ENCODE peak calls at places on chromosomes 3 and 15, in four cellular contexts. I is WTC11, F is K562, S is HepG2. U is an unnamed sample.

GRCh38 chr15:87477759-87478687 is 778.5 kb downstream of the NTRK3 start:
- DNase-seq in I (no peak), S (no peak), F (peak), U (peak)

GRCh38 chr3:59782664-59783063 is 732.8 kb upstream of the CFAP20DC start:
- DNase-seq in S (no peak), F (no peak), I (no peak), U (no peak)

GRCh38 chr3:157427906-157428305 is 8.7 kb upstream of the PTX3 start:
- DNase-seq in S (no peak), I (no peak), F (no peak), U (no peak)

GRCh38 chr3:124352143-124352528 is 360.2 kb upstream of the ROPN1 start:
- DNase-seq in S (no peak), I (no peak), F (no peak), U (no peak)

GRCh38 chr3:164320962-164321361 is 757.3 kb downstream of the SI start:
- DNase-seq in S (no peak), F (no peak), I (peak), U (no peak)

GRCh38 chr15:87874896-87875661 is 381.5 kb downstream of the NTRK3 start:
- DNase-seq in I (peak), S (no peak), F (no peak), U (no peak)

GRCh38 chr3:63706321-63707085 is 54.0 kb downstream of the SNTN start:
- DNase-seq in S (no peak), I (no peak), F (no peak), U (no peak)

GRCh38 chr15:67134577-67135492 is 69.4 kb downstream of the SMAD3 start:
- DNase-seq in F (no peak), I (no peak), S (no peak), U (no peak)

GRCh38 chr3:134029256-134029733 is 430 bp downstream of the SLCO2A1 start:
- DNase-seq in F (no peak), I (no peak), S (no peak), U (no peak)

GRCh38 chr15:45064386-45064785 is 41.4 kb downstream of the SORD start:
- DNase-seq in I (no peak), S (peak), F (no peak), U (no peak)

GRCh38 chr15:88546248-88547129 is at the start of gene DET1:
- DNase-seq in I (peak), F (peak), S (peak), U (peak)

GRCh38 chr3:77468408-77469045 is 428.6 kb downstream of the ROBO2 start:
- DNase-seq in I (no peak), F (no peak), S (no peak), U (no peak)

GRCh38 chr3:193680220-193680619 is 87.2 kb downstream of the OPA1 start:
- DNase-seq in S (no peak), F (no peak), I (no peak), U (no peak)

GRCh38 chr15:25710184-25710583 is 152.9 kb downstream of the ATP10A start:
- DNase-seq in I (peak), F (peak), S (peak), U (peak)

GRCh38 chr15:40471105-40471777 is 457 bp downstream of the CHST14 start:
- DNase-seq in S (no peak), F (no peak), I (peak), U (no peak)

GRCh38 chr3:88142094-88142624 is 7.6 kb upstream of the C3orf38 start:
- DNase-seq in I (no peak), S (no peak), F (no peak), U (no peak)

GRCh38 chr3:149586871-149587270 is 71.0 kb downstream of the WWTR1 start:
- DNase-seq in I (no peak), F (no peak), S (no peak), U (no peak)

GRCh38 chr15:33476908-33477307 is 166.1 kb downstream of the RYR3 start:
- DNase-seq in F (no peak), S (no peak), I (no peak), U (no peak)

GRCh38 chr15:52737720-52738119 is 52.4 kb downstream of the ONECUT1 start:
- DNase-seq in F (no peak), S (no peak), I (no peak), U (no peak)

GRCh38 chr3:125498630-125499029 is 21.4 kb downstream of the SNX4 start:
- DNase-seq in F (no peak), I (no peak), S (no peak), U (no peak)

GRCh38 chr15:70200511-70200991 is 102.8 kb upstream of the TLE3 start:
- DNase-seq in F (no peak), S (no peak), I (no peak), U (no peak)

GRCh38 chr3:42960282-42960681 is 18.8 kb upstream of the GASK1A start:
- DNase-seq in F (no peak), I (no peak), S (no peak), U (no peak)

GRCh38 chr3:46703013-46703520 is 1.9 kb downstream of the TMIE start:
- DNase-seq in F (no peak), I (no peak), S (no peak), U (no peak)

GRCh38 chr3:31445701-31446100 is 87.0 kb upstream of the STT3B start:
- DNase-seq in F (no peak), S (no peak), I (no peak), U (no peak)

GRCh38 chr15:92634046-92634445 is 21.5 kb downstream of the FAM174B start:
- DNase-seq in S (no peak), F (no peak), I (no peak), U (no peak)

GRCh38 chr3:191254098-191254873 is 55.2 kb downstream of the OSTN start:
- DNase-seq in S (no peak), I (no peak), F (no peak), U (no peak)

GRCh38 chr3:112671930-112672715 is 31.2 kb upstream of the CCDC80 start:
- DNase-seq in S (no peak), I (no peak), F (no peak), U (no peak)

GRCh38 chr3:196501316-196502064 is 2.1 kb downstream of the RNF168 start:
- DNase-seq in I (no peak), F (no peak), S (no peak), U (no peak)

GRCh38 chr15:64288577-64288976 is 67.4 kb downstream of the CSNK1G1 start:
- DNase-seq in I (no peak), S (no peak), F (no peak), U (no peak)

GRCh38 chr15:77013786-77014136 is 18.8 kb downstream of the PSTPIP1 start:
- DNase-seq in S (no peak), I (no peak), F (no peak), U (no peak)

GRCh38 chr3:53845103-53845880 is 927 bp downstream of the CHDH start:
- DNase-seq in S (peak), F (peak), I (peak), U (peak)

GRCh38 chr3:127747751-127748521 is 74.4 kb downstream of the MGLL start:
- DNase-seq in F (no peak), I (no peak), S (no peak), U (no peak)

GRCh38 chr3:1717524-1717923 is 381.1 kb upstream of the CNTN4 start:
- DNase-seq in F (no peak), S (no peak), I (no peak), U (no peak)
- TF ChIP-seq ELF4 in F (no peak), S (no peak), I (no peak), U (no peak)

GRCh38 chr3:49313902-49314676 is 25.8 kb downstream of the USP4 start:
- DNase-seq in F (no peak), I (no peak), S (no peak), U (no peak)
- TF ChIP-seq ELF4 in F (no peak), I (no peak), S (no peak), U (no peak)

GRCh38 chr3:19489936-19490335 is 341.6 kb downstream of the KCNH8 start:
- DNase-seq in F (no peak), S (no peak), I (no peak), U (no peak)
- TF ChIP-seq ELF4 in F (no peak), S (no peak), I (no peak), U (no peak)

GRCh38 chr15:30878515-30878914 is 25.2 kb upstream of the FAN1 start:
- DNase-seq in F (no peak), I (no peak), S (no peak), U (no peak)

GRCh38 chr15:30877070-30877469 is 26.6 kb upstream of the FAN1 start:
- DNase-seq in F (no peak), S (no peak), I (no peak), U (no peak)

GRCh38 chr15:30885814-30886213 is 17.9 kb upstream of the FAN1 start:
- DNase-seq in I (peak), F (no peak), S (peak), U (peak)

DNA sequence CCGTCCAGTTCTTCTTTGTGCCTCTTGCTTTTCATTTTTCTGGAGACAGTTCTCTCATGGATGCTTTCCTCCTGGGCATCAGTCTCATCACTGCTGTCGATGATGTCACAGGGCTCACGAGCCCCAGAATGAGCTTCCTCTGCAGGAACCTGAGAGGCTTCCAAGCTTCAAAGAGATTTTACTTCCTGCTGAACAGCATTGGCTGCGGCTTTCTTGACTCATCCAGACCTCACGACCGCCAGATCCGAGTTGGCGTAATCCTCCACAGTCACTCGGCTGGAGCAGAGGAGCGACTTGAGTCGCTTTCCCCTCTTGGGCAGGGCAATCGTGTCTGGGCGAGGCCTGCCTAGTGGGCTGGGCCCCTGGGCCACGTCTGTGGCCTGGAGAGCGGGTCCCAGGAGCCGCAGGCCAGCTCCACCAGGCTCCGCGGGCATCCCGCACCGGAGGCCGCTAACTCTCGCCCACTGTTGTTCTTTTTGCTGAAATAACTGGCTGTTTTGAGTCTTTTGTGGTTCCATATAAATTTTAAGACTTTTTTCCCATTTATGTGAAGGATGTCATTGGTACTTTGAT is 20.8 kb upstream of the FAN1 start:
- DNase-seq in I (no peak), S (no peak), F (no peak), U (no peak)
- TF ChIP-seq ELF4 in I (no peak), S (no peak), F (no peak), U (no peak)

DNA sequence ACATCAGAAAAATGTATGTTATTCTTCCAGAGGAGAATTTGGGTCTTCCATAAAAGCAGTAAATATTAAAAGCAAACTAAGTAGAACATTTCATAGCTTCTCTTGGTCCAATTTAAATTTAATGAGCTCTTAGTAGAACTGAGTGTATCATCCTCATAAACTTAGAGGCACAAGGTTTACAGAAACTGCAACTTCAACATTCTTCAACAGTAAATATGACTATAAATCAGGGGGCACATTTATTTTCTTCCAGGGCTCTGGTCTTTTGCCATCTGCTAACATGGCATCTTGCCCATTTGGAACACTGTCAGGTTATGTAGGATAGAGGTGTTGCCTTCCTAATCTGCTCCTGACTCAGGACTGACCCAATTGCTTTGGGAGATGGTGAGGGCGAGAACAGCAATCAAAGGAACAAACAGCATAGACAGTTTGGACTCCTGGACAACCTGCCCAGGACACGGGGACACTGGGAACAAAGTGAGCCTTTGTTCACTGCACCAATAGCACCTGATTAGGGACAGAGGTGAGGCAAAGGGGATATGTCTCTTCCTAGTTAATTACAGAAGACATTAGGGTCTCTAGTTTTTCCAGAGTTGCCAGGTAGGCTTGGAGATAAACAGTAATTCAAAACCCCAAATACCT is 610.2 kb upstream of the ROBO2 start:
- DNase-seq in I (no peak), F (no peak), S (no peak), U (no peak)
- TF ChIP-seq ELF4 in I (no peak), F (no peak), S (no peak), U (no peak)